ENCODE peak calls at places on chromosomes 1 and 21, in nine cellular contexts. L, Y, Q, H, A, J, M, T and R are unnamed samples.
A peak's percentile ranks its signal among the peaks of the same experiment; 100 is the strongest.

GRCh38 chr1:48208251-48208650 is 14.3 kb upstream of the SLC5A9 start:
- DNase-seq in Y (no peak), J (no peak), H (no peak), M (no peak), T (no peak), A (no peak), Q (no peak), L (no peak), R (no peak)

GRCh38 chr1:89725016-89725380 is 92.1 kb downstream of the LRRC8C start:
- DNase-seq in L (peak; percentile 72), T (no peak), Y (no peak), H (no peak), Q (no peak), M (no peak), J (no peak), A (no peak), R (no peak)

GRCh38 chr21:38619865-38620513 is 121.7 kb upstream of the ERG start:
- DNase-seq in H (no peak), M (no peak), Y (no peak), T (no peak), L (no peak), Q (no peak), J (peak; percentile 25), A (no peak), R (no peak)

GRCh38 chr1:177873238-177873637 is 96.6 kb downstream of the SEC16B start:
- DNase-seq in L (no peak), Q (no peak), H (no peak), J (peak; percentile 80), M (no peak), Y (no peak), A (no peak), T (no peak), R (no peak)

GRCh38 chr1:86582161-86582560 is 35.3 kb downstream of the CLCA4 start:
- DNase-seq in T (no peak), J (no peak), A (no peak), H (no peak), Q (no peak), M (no peak), L (no peak), Y (no peak), R (no peak)

GRCh38 chr1:244545511-244545910 is 84.4 kb downstream of the CATSPERE start:
- DNase-seq in L (no peak), A (no peak), T (no peak), J (no peak), M (no peak), H (no peak), Y (no peak), Q (no peak), R (no peak)

GRCh38 chr1:41656088-41656487 is 171.6 kb upstream of the EDN2 start:
- DNase-seq in H (no peak), Q (no peak), M (no peak), T (no peak), Y (no peak), L (no peak), J (no peak), A (no peak), R (no peak)

GRCh38 chr1:10663668-10664035 is 132.8 kb downstream of the CASZ1 start:
- DNase-seq in M (no peak), L (no peak), T (no peak), Q (peak; percentile 85), A (no peak), J (no peak), Y (no peak), H (no peak), R (no peak)

GRCh38 chr1:18951818-18952391 is 4.6 kb downstream of the IFFO2 start:
- DNase-seq in H (no peak), Q (no peak), T (no peak), A (peak; percentile 65), L (peak; percentile 95), M (no peak), Y (no peak), J (peak; percentile 71), R (no peak)

GRCh38 chr1:8809342-8809736 is 8.1 kb downstream of the RERE start:
- DNase-seq in J (no peak), A (no peak), Q (no peak), L (no peak), H (no peak), M (no peak), T (no peak), Y (no peak), R (no peak)

GRCh38 chr1:115671176-115672062 is 29.6 kb downstream of the VANGL1 start:
- DNase-seq in A (no peak), Y (peak; percentile 81), Q (no peak), L (no peak), J (peak; percentile 93), M (no peak), H (no peak), T (no peak), R (peak; percentile 76)

GRCh38 chr1:225754940-225755635 is 22.5 kb upstream of the SRP9 start:
- DNase-seq in A (no peak), Q (no peak), M (no peak), L (no peak), H (no peak), J (peak; percentile 94), T (peak; percentile 44), Y (no peak), R (peak; percentile 63)

GRCh38 chr1:186564558-186564957 is 103.6 kb upstream of the PDC start:
- DNase-seq in H (no peak), T (no peak), M (no peak), A (no peak), Y (no peak), Q (no peak), J (no peak), L (no peak), R (no peak)

GRCh38 chr1:79043506-79043905 is 37.0 kb upstream of the ADGRL4 start:
- DNase-seq in H (no peak), M (no peak), J (no peak), T (peak; percentile 6), A (no peak), Y (no peak), L (no peak), Q (no peak), R (no peak)

GRCh38 chr1:112954059-112954458 is 1.9 kb downstream of the SLC16A1 start:
- DNase-seq in H (no peak), L (no peak), Q (no peak), J (no peak), A (no peak), M (no peak), T (no peak), Y (no peak), R (no peak)

GRCh38 chr1:26121854-26122773 is 10.5 kb downstream of the PDIK1L start:
- DNase-seq in A (no peak), J (peak; percentile 41), M (no peak), Y (no peak), T (no peak), Q (no peak), L (no peak), H (no peak), R (peak; percentile 81)

GRCh38 chr1:26743426-26744059 is 44.2 kb upstream of the PIGV start:
- DNase-seq in Q (no peak), Y (no peak), A (no peak), H (no peak), J (no peak), T (no peak), L (no peak), M (no peak), R (no peak)

GRCh38 chr1:23126801-23127200 is 41.9 kb downstream of the LUZP1 start:
- DNase-seq in L (no peak), Y (no peak), J (no peak), T (no peak), M (no peak), H (no peak), A (no peak), Q (no peak), R (no peak)

GRCh38 chr1:20530261-20530660 is 22.1 kb upstream of the FAM43B start:
- DNase-seq in M (no peak), Q (no peak), J (no peak), H (peak; percentile 32), A (no peak), Y (no peak), T (no peak), L (no peak), R (no peak)

GRCh38 chr1:43554444-43554992 is 23.8 kb downstream of the PTPRF start:
- DNase-seq in Q (peak; percentile 69), L (peak; percentile 49), H (no peak), M (no peak), A (no peak), J (peak; percentile 33), T (peak; percentile 53), Y (peak; percentile 21), R (peak; percentile 40)

GRCh38 chr1:210597555-210598134 is 268.9 kb downstream of the HHAT start:
- DNase-seq in T (peak; percentile 90), H (no peak), M (no peak), L (no peak), Q (no peak), A (no peak), J (peak; percentile 93), Y (no peak), R (peak; percentile 73)

GRCh38 chr1:91104712-91105111 is 82.9 kb upstream of the ZNF644 start:
- DNase-seq in Q (no peak), Y (no peak), J (no peak), M (no peak), A (no peak), H (no peak), T (no peak), L (no peak), R (no peak)

GRCh38 chr1:17955302-17956285 is 152.0 kb upstream of the IGSF21 start:
- DNase-seq in Q (no peak), T (no peak), L (no peak), Y (no peak), M (no peak), A (no peak), H (no peak), J (peak; percentile 36), R (no peak)

GRCh38 chr1:173112129-173112528 is 61.4 kb upstream of the TNFSF18 start:
- DNase-seq in T (no peak), L (no peak), Q (no peak), J (no peak), A (no peak), H (no peak), Y (no peak), M (no peak), R (no peak)

GRCh38 chr21:36910581-36911307 is 55.7 kb downstream of the HLCS start:
- DNase-seq in Y (no peak), J (peak; percentile 88), A (no peak), T (no peak), L (no peak), H (peak; percentile 41), Q (no peak), M (no peak), R (no peak)

GRCh38 chr21:28334407-28334806 is 658.3 kb downstream of the LTN1 start:
- DNase-seq in H (no peak), T (peak; percentile 45), M (no peak), Y (no peak), Q (no peak), J (peak; percentile 5), L (peak; percentile 26), A (no peak), R (no peak)

GRCh38 chr1:167100730-167101129 is 6.9 kb downstream of the STYXL2 start:
- DNase-seq in J (no peak), L (no peak), Y (no peak), T (no peak), Q (no peak), A (no peak), H (no peak), M (no peak), R (no peak)

GRCh38 chr1:114588196-114588689 is 6.8 kb upstream of the BCAS2 start:
- DNase-seq in H (no peak), Q (no peak), L (no peak), Y (no peak), T (no peak), J (no peak), M (no peak), A (no peak), R (no peak)